ENCODE peak calls at places on chromosomes 13 and 19, in eight cellular contexts. One of them, this sample, is unnamed.

GRCh38 chr13:23918208-23918607 is 20.9 kb upstream of the C1QTNF9B start:
- DNase-seq in foreskin keratinocyte: no peak
- DNase-seq in activated T-cell treated with anti-CD3 and anti-CD28 coated beads, Interleukin-2, amount 50 U/mL, for 4 hours: no peak
- DNase-seq in NAMALWA: no peak
- DNase-seq in ELF-1: no peak
- DNase-seq in tibial nerve: no peak
- DNase-seq in activated CD8-positive, alpha-beta T cell treated with anti-CD3 and anti-CD28 coated beads for 36 hours: no peak
- DNase-seq in fibroblast of the aortic adventitia: no peak
- DNase-seq in this sample: no peak

GRCh38 chr19:42370667-42371066 is 19.4 kb downstream of the CNFN start:
- DNase-seq in foreskin keratinocyte: no peak
- DNase-seq in activated T-cell treated with anti-CD3 and anti-CD28 coated beads, Interleukin-2, amount 50 U/mL, for 4 hours: no peak
- DNase-seq in NAMALWA: no peak
- DNase-seq in ELF-1: no peak
- DNase-seq in tibial nerve: no peak
- DNase-seq in activated CD8-positive, alpha-beta T cell treated with anti-CD3 and anti-CD28 coated beads for 36 hours: no peak
- DNase-seq in fibroblast of the aortic adventitia: no peak
- DNase-seq in this sample: no peak

GRCh38 chr13:24890256-24890655 is 126.3 kb downstream of the RNF17 start:
- DNase-seq in foreskin keratinocyte: no peak
- DNase-seq in activated T-cell treated with anti-CD3 and anti-CD28 coated beads, Interleukin-2, amount 50 U/mL, for 4 hours: no peak
- DNase-seq in NAMALWA: no peak
- DNase-seq in ELF-1: no peak
- DNase-seq in tibial nerve: no peak
- DNase-seq in activated CD8-positive, alpha-beta T cell treated with anti-CD3 and anti-CD28 coated beads for 36 hours: no peak
- DNase-seq in fibroblast of the aortic adventitia: no peak
- DNase-seq in this sample: no peak

GRCh38 chr13:92994056-92994455 is 232.6 kb upstream of the GPC6 start:
- DNase-seq in foreskin keratinocyte: peak
- DNase-seq in activated T-cell treated with anti-CD3 and anti-CD28 coated beads, Interleukin-2, amount 50 U/mL, for 4 hours: no peak
- DNase-seq in NAMALWA: no peak
- DNase-seq in ELF-1: no peak
- DNase-seq in tibial nerve: no peak
- DNase-seq in activated CD8-positive, alpha-beta T cell treated with anti-CD3 and anti-CD28 coated beads for 36 hours: no peak
- DNase-seq in fibroblast of the aortic adventitia: peak
- DNase-seq in this sample: no peak

GRCh38 chr19:34173145-34173956 is 1.0 kb downstream of the LSM14A start:
- DNase-seq in foreskin keratinocyte: peak
- DNase-seq in activated T-cell treated with anti-CD3 and anti-CD28 coated beads, Interleukin-2, amount 50 U/mL, for 4 hours: no peak
- DNase-seq in NAMALWA: peak
- DNase-seq in ELF-1: peak
- DNase-seq in tibial nerve: peak
- DNase-seq in activated CD8-positive, alpha-beta T cell treated with anti-CD3 and anti-CD28 coated beads for 36 hours: peak
- DNase-seq in fibroblast of the aortic adventitia: peak
- DNase-seq in this sample: no peak

GRCh38 chr19:29260477-29261317 is 47.7 kb upstream of the UQCRFS1 start:
- DNase-seq in foreskin keratinocyte: no peak
- DNase-seq in activated T-cell treated with anti-CD3 and anti-CD28 coated beads, Interleukin-2, amount 50 U/mL, for 4 hours: no peak
- DNase-seq in NAMALWA: peak
- DNase-seq in ELF-1: no peak
- DNase-seq in tibial nerve: no peak
- DNase-seq in activated CD8-positive, alpha-beta T cell treated with anti-CD3 and anti-CD28 coated beads for 36 hours: peak
- DNase-seq in fibroblast of the aortic adventitia: peak
- DNase-seq in this sample: no peak

GRCh38 chr19:48321372-48321621 is 4.1 kb upstream of the EMP3 start:
- DNase-seq in foreskin keratinocyte: peak
- DNase-seq in activated T-cell treated with anti-CD3 and anti-CD28 coated beads, Interleukin-2, amount 50 U/mL, for 4 hours: peak
- DNase-seq in NAMALWA: peak
- DNase-seq in ELF-1: peak
- DNase-seq in tibial nerve: peak
- DNase-seq in activated CD8-positive, alpha-beta T cell treated with anti-CD3 and anti-CD28 coated beads for 36 hours: peak
- DNase-seq in fibroblast of the aortic adventitia: peak
- DNase-seq in this sample: peak

GRCh38 chr13:61927648-61928047 is 512.0 kb upstream of the PCDH20 start:
- DNase-seq in foreskin keratinocyte: no peak
- DNase-seq in activated T-cell treated with anti-CD3 and anti-CD28 coated beads, Interleukin-2, amount 50 U/mL, for 4 hours: no peak
- DNase-seq in NAMALWA: no peak
- DNase-seq in ELF-1: no peak
- DNase-seq in tibial nerve: no peak
- DNase-seq in activated CD8-positive, alpha-beta T cell treated with anti-CD3 and anti-CD28 coated beads for 36 hours: no peak
- DNase-seq in fibroblast of the aortic adventitia: no peak
- DNase-seq in this sample: no peak

GRCh38 chr13:97653741-97654140 is 219.8 kb downstream of the RAP2A start:
- DNase-seq in foreskin keratinocyte: peak
- DNase-seq in activated T-cell treated with anti-CD3 and anti-CD28 coated beads, Interleukin-2, amount 50 U/mL, for 4 hours: no peak
- DNase-seq in NAMALWA: no peak
- DNase-seq in ELF-1: peak
- DNase-seq in tibial nerve: no peak
- DNase-seq in activated CD8-positive, alpha-beta T cell treated with anti-CD3 and anti-CD28 coated beads for 36 hours: no peak
- DNase-seq in fibroblast of the aortic adventitia: peak
- DNase-seq in this sample: no peak